ENCODE peak calls at places on chromosomes 13 and 19, in eight cellular contexts. B, P, I, N, W, Q, E and S are unnamed samples.

GRCh38 chr13:93080587-93080986 is 146.0 kb upstream of the GPC6 start:
- DNase-seq in B (peak), P (peak), I (no peak), N (no peak), W (no peak), Q (no peak), E (no peak), S (no peak)

GRCh38 chr19:47228937-47229673 is 1.9 kb downstream of the BBC3 start:
- DNase-seq in B (peak), P (no peak), I (no peak), N (peak), W (peak), Q (peak), E (no peak), S (no peak)

GRCh38 chr13:76837811-76838210 is 48.4 kb downstream of the KCTD12 start:
- DNase-seq in B (no peak), P (no peak), I (no peak), N (no peak), W (no peak), Q (no peak), E (peak), S (no peak)

GRCh38 chr13:36910545-36910944 is 9.5 kb downstream of the SMAD9 start:
- DNase-seq in B (no peak), P (no peak), I (no peak), N (no peak), W (no peak), Q (no peak), E (no peak), S (no peak)

GRCh38 chr19:34926685-34927375 is at the start of gene ZNF30:
- DNase-seq in B (peak), P (no peak), I (peak), N (peak), W (peak), Q (peak), E (peak), S (peak)

GRCh38 chr19:45613926-45614725 is 12.1 kb upstream of the GPR4 start:
- DNase-seq in B (peak), P (no peak), I (no peak), N (peak), W (no peak), Q (peak), E (no peak), S (no peak)

GRCh38 chr13:23723463-23723862 is 153.3 kb downstream of the TNFRSF19 start:
- DNase-seq in B (peak), P (no peak), I (no peak), N (no peak), W (no peak), Q (peak), E (no peak), S (no peak)

GRCh38 chr19:2479556-2480194 is 3.7 kb downstream of the GADD45B start:
- DNase-seq in B (no peak), P (no peak), I (no peak), N (no peak), W (peak), Q (no peak), E (no peak), S (no peak)

GRCh38 chr19:9597027-9597426 is 12.7 kb upstream of the ZNF121 start:
- DNase-seq in B (peak), P (no peak), I (no peak), N (no peak), W (no peak), Q (no peak), E (no peak), S (no peak)

GRCh38 chr19:15393963-15394362 is 14.4 kb upstream of the AKAP8 start:
- DNase-seq in B (no peak), P (no peak), I (no peak), N (no peak), W (no peak), Q (no peak), E (no peak), S (no peak)

GRCh38 chr19:18785179-18786124 is 5.7 kb downstream of the COMP start:
- DNase-seq in B (peak), P (peak), I (peak), N (peak), W (peak), Q (peak), E (no peak), S (no peak)

GRCh38 chr19:17766543-17767131 is 15.4 kb downstream of the FCHO1 start:
- DNase-seq in B (peak), P (no peak), I (peak), N (peak), W (no peak), Q (peak), E (peak), S (no peak)

GRCh38 chr19:17052439-17052838 is 22.8 kb downstream of the HAUS8 start:
- DNase-seq in B (peak), P (no peak), I (peak), N (peak), W (no peak), Q (peak), E (no peak), S (no peak)

GRCh38 chr13:29583073-29583785 is 12.3 kb downstream of the SLC7A1 start:
- DNase-seq in B (peak), P (no peak), I (no peak), N (no peak), W (no peak), Q (no peak), E (no peak), S (no peak)

GRCh38 chr19:39428309-39429112 is 7.2 kb downstream of the RPS16 start:
- DNase-seq in B (peak), P (no peak), I (peak), N (no peak), W (no peak), Q (peak), E (no peak), S (no peak)

GRCh38 chr19:53945441-53945840 is 17.3 kb upstream of the CACNG8 start:
- DNase-seq in B (no peak), P (no peak), I (peak), N (no peak), W (no peak), Q (no peak), E (no peak), S (no peak)

GRCh38 chr19:53908106-53908932 is 759 bp upstream of the CACNG7 start:
- DNase-seq in B (peak), P (no peak), I (peak), N (peak), W (peak), Q (no peak), E (no peak), S (no peak)

GRCh38 chr19:49150106-49150943 is 4.9 kb downstream of the HRC start:
- DNase-seq in B (peak), P (peak), I (peak), N (peak), W (no peak), Q (peak), E (peak), S (no peak)

GRCh38 chr13:49457221-49457620 is 13.1 kb downstream of the SETDB2 start:
- DNase-seq in B (no peak), P (no peak), I (no peak), N (no peak), W (no peak), Q (no peak), E (no peak), S (no peak)

GRCh38 chr13:21998279-21998678 is 327.4 kb downstream of the FGF9 start:
- DNase-seq in B (no peak), P (no peak), I (no peak), N (no peak), W (no peak), Q (no peak), E (no peak), S (no peak)

GRCh38 chr19:48872182-48872883 is at the start of gene PPP1R15A:
- DNase-seq in B (peak), P (peak), I (peak), N (peak), W (peak), Q (peak), E (peak), S (peak)

GRCh38 chr19:41175825-41176734 is 16.9 kb upstream of the CYP2S1 start:
- DNase-seq in B (peak), P (no peak), I (peak), N (peak), W (peak), Q (peak), E (no peak), S (no peak)

GRCh38 chr13:45396548-45397095 is 21.6 kb downstream of the SLC25A30 start:
- DNase-seq in B (no peak), P (no peak), I (no peak), N (no peak), W (peak), Q (no peak), E (no peak), S (no peak)

GRCh38 chr19:37303591-37304171 is 67.2 kb upstream of the ZNF527 start:
- DNase-seq in B (no peak), P (no peak), I (no peak), N (no peak), W (no peak), Q (no peak), E (no peak), S (no peak)

GRCh38 chr13:51674276-51674675 is 90.0 kb downstream of the WDFY2 start:
- DNase-seq in B (no peak), P (peak), I (peak), N (no peak), W (no peak), Q (no peak), E (no peak), S (no peak)

GRCh38 chr19:10919352-10920287 is 8.8 kb downstream of the YIPF2 start:
- DNase-seq in B (no peak), P (no peak), I (no peak), N (no peak), W (no peak), Q (no peak), E (no peak), S (no peak)